ENCODE peak calls at places on chromosomes 5 and 9, in seven cellular contexts. O is suprapubic skin, Z is HCT116, U is uterus, R is pancreas, A is fibroblast of lung, K is colonic mucosa. I is an unnamed sample. For H3K36me3, the result is how much of the 10 kb centered on the place peaks cover.

GRCh38 chr9:27599521-27600234 is 26.4 kb upstream of the C9orf72 start:
- DNase-seq in U (no peak), A (no peak), R (no peak), O (no peak), Z (no peak), K (no peak), I (no peak)

GRCh38 chr5:68652507-68652906 is 437.0 kb downstream of the PIK3R1 start:
- DNase-seq in K (peak), U (peak), Z (no peak), R (peak), A (peak), O (no peak), I (peak)

GRCh38 chr9:18138676-18139075 is 335.3 kb upstream of the ADAMTSL1 start:
- DNase-seq in Z (no peak), A (no peak), U (no peak), R (no peak), K (no peak), O (no peak), I (no peak)

GRCh38 chr5:82137205-82137604 is 140.9 kb downstream of the RPS23 start:
- DNase-seq in O (no peak), K (no peak), R (no peak), A (no peak), Z (no peak), U (no peak), I (no peak)

GRCh38 chr9:93677061-93677571 is 100.7 kb downstream of the PHF2 start:
- DNase-seq in Z (no peak), A (no peak), U (peak), K (peak), R (peak), O (peak), I (peak)

GRCh38 chr5:140160432-140160831 is 14.6 kb upstream of the CYSTM1 start:
- DNase-seq in K (no peak), R (no peak), O (no peak), A (no peak), U (no peak), Z (no peak), I (no peak)

GRCh38 chr5:152711996-152712395 is 306.9 kb upstream of the NMUR2 start:
- DNase-seq in Z (no peak), O (no peak), K (no peak), R (no peak), U (no peak), A (no peak), I (no peak)

GRCh38 chr5:93360436-93361100 is 220.5 kb downstream of the NR2F1-AS1 start:
- DNase-seq in Z (no peak), U (no peak), O (no peak), A (no peak), R (no peak), K (no peak), I (no peak)

GRCh38 chr9:81374459-81374858 is 314.9 kb downstream of the TLE1 start:
- DNase-seq in R (no peak), Z (no peak), A (no peak), K (no peak), U (no peak), O (no peak), I (no peak)

GRCh38 chr5:102867999-102868662 is 113.0 kb downstream of the PAM start:
- DNase-seq in Z (no peak), R (no peak), A (peak), K (no peak), O (no peak), U (no peak), I (no peak)

GRCh38 chr9:14910178-14910805 is at the start of gene FREM1:
- DNase-seq in A (peak), U (peak), K (peak), Z (no peak), O (peak), R (peak), I (peak)

GRCh38 chr5:175718401-175719108 is 60.7 kb downstream of the HRH2 start:
- DNase-seq in R (peak), Z (peak), K (peak), U (no peak), A (no peak), O (peak), I (peak)

GRCh38 chr5:8341416-8341815 is 472.5 kb downstream of the MTRR start:
- DNase-seq in O (no peak), K (no peak), A (no peak), Z (no peak), U (no peak), R (no peak), I (no peak)

GRCh38 chr5:73625314-73625904 is 587 bp upstream of the ARHGEF28 start:
- DNase-seq in O (no peak), Z (no peak), R (no peak), A (peak), K (no peak), U (no peak), I (no peak)

GRCh38 chr9:117088786-117089185 is 326.1 kb downstream of the ASTN2 start:
- DNase-seq in A (no peak), U (no peak), R (no peak), Z (no peak), K (no peak), O (no peak), I (no peak)

GRCh38 chr5:143311428-143311827 is 92.1 kb downstream of the NR3C1 start:
- DNase-seq in U (no peak), O (no peak), A (peak), Z (no peak), R (no peak), K (no peak), I (no peak)

GRCh38 chr9:123834218-123834906 is 95.6 kb downstream of the DENND1A start:
- DNase-seq in R (no peak), Z (no peak), A (peak), O (no peak), K (no peak), U (no peak), I (no peak)

GRCh38 chr5:96919754-96920197 is 16.1 kb upstream of the LNPEP start:
- DNase-seq in U (no peak), R (no peak), A (no peak), O (no peak), Z (no peak), K (no peak), I (no peak)

GRCh38 chr9:19232830-19233194 is 2.3 kb downstream of the DENND4C start:
- DNase-seq in K (no peak), R (no peak), O (no peak), Z (no peak), U (no peak), A (peak), I (no peak)

GRCh38 chr5:34718516-34718915 is 62.4 kb downstream of the RAI14 start:
- DNase-seq in A (no peak), R (no peak), O (no peak), K (no peak), Z (no peak), U (no peak), I (no peak)

GRCh38 chr5:23112237-23112636 is 259.1 kb upstream of the CDH12 start:
- DNase-seq in R (no peak), A (no peak), Z (no peak), U (no peak), O (no peak), K (no peak), I (no peak)
- TF ChIP-seq CTCF in R (no peak), A (no peak), Z (no peak), U (no peak), O (no peak), K (no peak), I (no peak)

DNA sequence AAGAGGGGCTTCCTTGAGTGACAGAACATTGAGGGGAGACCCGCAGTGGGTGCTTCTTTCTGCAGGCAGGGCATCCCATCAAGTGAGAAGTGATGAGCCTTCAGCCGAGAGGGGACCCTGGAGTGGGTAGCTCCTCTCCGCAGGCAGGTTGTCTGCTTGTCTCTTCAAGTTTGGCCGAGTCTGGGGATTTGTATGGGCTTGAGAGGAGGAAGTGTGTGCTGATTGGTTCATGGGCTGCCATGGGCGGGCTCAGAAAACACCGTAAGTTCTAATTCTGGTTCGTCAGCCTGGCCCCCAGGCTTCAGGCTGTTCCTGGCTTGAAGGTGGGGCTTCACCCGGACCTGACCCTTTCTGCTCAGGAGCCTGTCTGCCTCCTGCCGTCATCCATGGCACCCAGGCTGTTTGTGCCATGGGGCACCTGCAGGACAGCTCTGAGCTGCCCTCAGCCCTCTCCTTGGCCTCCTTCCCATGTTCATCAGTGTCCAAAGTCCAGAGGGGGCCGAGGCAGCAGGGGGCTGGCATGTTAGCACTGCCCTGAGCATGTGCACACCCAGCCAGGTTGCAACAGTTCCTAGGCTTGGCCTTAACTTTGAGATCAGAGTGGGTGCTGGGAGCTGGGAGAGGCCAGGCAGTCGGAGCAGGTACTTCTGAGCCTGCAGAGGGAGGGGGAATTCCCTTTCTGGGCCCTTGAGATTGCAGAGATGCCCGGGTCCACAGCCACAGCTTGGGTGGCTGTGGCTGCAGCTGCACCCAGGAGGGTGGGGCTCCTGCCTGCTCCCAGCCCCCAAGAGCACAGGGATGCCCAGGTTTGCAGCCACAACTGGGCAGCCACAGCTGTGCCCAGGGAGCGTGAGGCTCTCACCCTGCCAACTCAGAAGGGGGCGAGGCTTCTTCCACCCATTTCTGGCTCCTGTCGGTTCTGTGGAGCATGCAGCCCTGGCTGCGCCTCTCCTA is 13.5 kb upstream of the DHFR start:
- DNase-seq in O (no peak), Z (no peak), R (no peak), A (no peak), K (no peak), U (no peak), I (no peak)
- H3K36me3 ChIP-seq in O (under half), Z (under half), R (under half), A (under half), K (under half), U (under half), I (half or more)

DNA sequence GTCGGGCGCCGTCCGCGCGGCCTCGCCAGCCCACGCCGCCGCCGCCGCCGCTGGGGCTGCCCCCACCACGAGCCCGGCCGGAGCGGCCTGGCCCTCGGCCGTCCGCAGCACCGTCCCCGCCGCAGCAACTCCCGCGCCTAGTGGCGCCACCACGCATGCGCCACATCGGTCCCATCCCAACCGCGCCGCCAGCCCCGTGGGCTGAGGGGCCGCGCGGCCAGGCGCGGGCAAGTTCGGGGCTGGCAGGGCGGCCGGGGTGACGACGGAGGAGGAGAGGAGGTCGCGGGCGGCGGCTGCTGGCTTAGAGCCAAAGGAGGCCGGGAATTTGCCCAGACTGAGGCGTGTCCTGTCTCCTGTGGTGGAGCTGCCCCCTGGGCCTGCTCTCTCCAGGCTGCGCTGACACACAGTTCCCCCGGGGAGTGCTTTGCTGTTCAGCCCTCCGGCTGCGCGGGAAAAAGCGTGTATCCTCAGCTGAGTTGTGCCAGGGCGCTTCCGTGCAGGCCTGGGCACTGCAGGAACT is at the start of gene TUSC1:
- DNase-seq in Z (no peak), A (peak), O (peak), U (peak), K (peak), R (peak), I (peak)
- TF ChIP-seq CTCF in Z (no peak), A (peak), O (no peak), U (peak), K (no peak), R (no peak), I (no peak)

GRCh38 chr9:92615790-92616189 is 54.1 kb downstream of the IPPK start:
- DNase-seq in R (no peak), K (peak), O (no peak), A (no peak), U (no peak), Z (no peak), I (no peak)
- H3K36me3 ChIP-seq in R (under half), K (under half), O (half or more), A (under half), U (under half), Z (under half), I (under half)

GRCh38 chr5:114407783-114408182 is 45.9 kb downstream of the KCNN2 start:
- DNase-seq in K (no peak), A (no peak), O (no peak), R (no peak), Z (no peak), U (no peak), I (no peak)

GRCh38 chr5:114402206-114402605 is 40.3 kb downstream of the KCNN2 start:
- DNase-seq in U (no peak), Z (no peak), O (no peak), R (no peak), A (no peak), K (no peak), I (no peak)
- TF ChIP-seq CTCF in U (no peak), Z (no peak), O (no peak), R (no peak), A (no peak), K (no peak), I (no peak)

GRCh38 chr5:168198359-168198758 is 93.1 kb upstream of the WWC1 start:
- DNase-seq in K (no peak), Z (no peak), U (no peak), O (no peak), R (no peak), A (no peak), I (no peak)
- H3K36me3 ChIP-seq in K (under half), Z (under half), U (under half), O (under half), R (under half), A (under half), I (under half)

DNA sequence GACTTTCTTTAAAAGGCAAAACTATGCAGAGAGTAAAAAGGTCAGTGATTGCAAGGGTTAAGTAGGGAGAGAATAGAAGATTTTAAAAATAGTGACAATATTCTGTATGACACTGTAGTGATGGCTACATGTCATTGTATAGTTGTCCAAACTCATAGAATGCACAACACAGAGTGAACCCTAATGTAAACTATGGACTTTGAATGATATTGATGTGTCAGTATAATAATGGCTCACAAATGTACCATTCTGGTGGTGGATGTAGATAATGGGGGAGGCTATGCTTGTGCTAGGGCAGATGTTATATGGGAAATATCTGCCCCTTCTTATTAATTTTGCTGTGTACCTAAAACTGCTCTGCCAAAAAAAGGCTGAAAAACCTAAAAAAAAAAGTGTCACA is 468.9 kb downstream of the KIF4B start:
- DNase-seq in U (no peak), K (no peak), A (no peak), Z (no peak), O (no peak), R (no peak), I (no peak)
- TF ChIP-seq CTCF in U (no peak), K (no peak), A (no peak), Z (no peak), O (no peak), R (no peak), I (no peak)

GRCh38 chr5:115611873-115612272 is 9.6 kb upstream of the TICAM2 start:
- DNase-seq in R (no peak), A (no peak), Z (no peak), U (no peak), O (no peak), K (no peak), I (no peak)
- H3K36me3 ChIP-seq in R (under half), A (under half), Z (under half), U (under half), O (under half), K (under half), I (under half)

GRCh38 chr9:75083188-75083976 is 4.6 kb downstream of the NMRK1 start:
- DNase-seq in A (no peak), Z (no peak), R (peak), O (no peak), U (no peak), K (peak), I (no peak)
- TF ChIP-seq CTCF in A (no peak), Z (no peak), R (no peak), O (no peak), U (no peak), K (no peak), I (no peak)

I was measured in tibial artery.